ENCODE peak calls at places on chromosomes 6 and 20, in seven cellular contexts. W is psoas muscle; G is esophagus squamous epithelium; S is CD8-positive, alpha-beta T cell; I is fibroblast of lung; F is neural progenitor cell; R is stomach. V is an unnamed sample. For H3K4me1, the result is how much of the 10 kb centered on the place peaks cover.

GRCh38 chr6:53506872-53507271 is 38.0 kb downstream of the GCLC start:
- DNase-seq in W (no peak), G (no peak), S (no peak), I (no peak), F (no peak), R (no peak), V (no peak)

GRCh38 chr6:117920493-117920845 is 13.4 kb downstream of the SLC35F1 start:
- DNase-seq in W (no peak), G (no peak), S (no peak), I (no peak), F (no peak), R (no peak), V (no peak)

GRCh38 chr6:93417421-93417996 is 1.9 kb downstream of the EPHA7 start:
- DNase-seq in W (no peak), G (no peak), S (no peak), I (peak), F (no peak), R (no peak), V (no peak)

GRCh38 chr6:158544428-158544827 is 15.5 kb upstream of the TMEM181 start:
- DNase-seq in W (no peak), G (no peak), S (no peak), I (no peak), F (peak), R (no peak), V (no peak)

GRCh38 chr20:50919567-50919966 is 11.7 kb downstream of the ADNP start:
- DNase-seq in W (peak), G (no peak), S (no peak), I (peak), F (no peak), R (peak), V (no peak)

GRCh38 chr6:123306334-123306733 is 310.3 kb downstream of the CLVS2 start:
- DNase-seq in W (no peak), G (no peak), S (no peak), I (no peak), F (peak), R (no peak), V (no peak)

GRCh38 chr6:18565231-18565630 is 178.1 kb downstream of the RNF144B start:
- DNase-seq in W (no peak), G (no peak), S (no peak), I (no peak), F (no peak), R (no peak), V (no peak)

GRCh38 chr20:22617160-22617559 is 32.8 kb upstream of the FOXA2 start:
- DNase-seq in W (no peak), G (no peak), S (no peak), I (no peak), F (no peak), R (peak), V (peak)

GRCh38 chr6:142781124-142781523 is 163.9 kb downstream of the HIVEP2 start:
- DNase-seq in W (no peak), G (no peak), S (no peak), I (peak), F (no peak), R (no peak), V (no peak)

GRCh38 chr6:15533379-15534044 is 129.3 kb downstream of the DTNBP1 start:
- DNase-seq in W (no peak), G (no peak), S (no peak), I (peak), F (no peak), R (no peak), V (no peak)

GRCh38 chr20:10982692-10983091 is 308.9 kb upstream of the JAG1 start:
- DNase-seq in W (peak), G (no peak), S (no peak), I (peak), F (no peak), R (no peak), V (no peak)

GRCh38 chr6:10977231-10977968 is 66.7 kb downstream of the ELOVL2 start:
- DNase-seq in W (no peak), G (no peak), S (no peak), I (no peak), F (no peak), R (no peak), V (no peak)

GRCh38 chr20:63344151-63344470 is 17.0 kb downstream of the CHRNA4 start:
- DNase-seq in W (no peak), G (no peak), S (no peak), I (no peak), F (no peak), R (no peak), V (no peak)
- H3K27ac ChIP-seq in W (no peak), G (no peak), S (no peak), I (no peak), F (no peak), R (no peak), V (no peak)

DNA sequence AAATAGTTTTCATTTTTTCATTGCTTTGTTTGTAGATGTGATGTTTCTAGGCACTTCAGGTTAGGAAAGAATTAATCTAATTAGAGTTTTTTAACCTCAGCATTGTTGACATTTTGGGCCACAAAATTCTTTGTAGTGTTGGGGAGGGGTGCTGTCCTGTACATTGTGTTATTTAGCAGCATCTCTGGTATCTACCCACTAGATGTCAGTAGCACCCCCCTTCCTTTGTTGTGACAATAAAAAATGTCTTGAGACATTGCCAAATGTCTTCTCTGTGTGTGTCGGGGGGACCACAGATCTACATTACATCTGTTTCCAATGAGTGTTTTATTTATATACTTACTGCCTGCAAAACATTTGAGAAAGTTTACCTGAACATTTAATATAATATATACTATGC is 45.6 kb downstream of the EYA4 start:
- DNase-seq in W (no peak), G (no peak), S (no peak), I (peak), F (peak), R (no peak), V (no peak)
- TF ChIP-seq CTCF in W (no peak), G (no peak), S (no peak), I (peak), F (peak), R (no peak), V (peak)

GRCh38 chr6:13526718-13527668 is 39.6 kb upstream of the GFOD1 start:
- DNase-seq in W (peak), G (no peak), S (no peak), I (peak), F (no peak), R (no peak), V (no peak)
- H3K4me1 ChIP-seq in W (under half), G (under half), S (under half), I (under half), F (under half), R (under half), V (under half)

GRCh38 chr20:12241065-12241464 is 323.4 kb downstream of the BTBD3 start:
- DNase-seq in W (no peak), G (no peak), S (no peak), I (no peak), F (no peak), R (no peak), V (no peak)

GRCh38 chr20:12237772-12238171 is 320.1 kb downstream of the BTBD3 start:
- DNase-seq in W (no peak), G (no peak), S (no peak), I (no peak), F (no peak), R (no peak), V (no peak)

GRCh38 chr20:12243327-12243726 is 325.6 kb downstream of the BTBD3 start:
- DNase-seq in W (no peak), G (no peak), S (no peak), I (no peak), F (no peak), R (no peak), V (no peak)
- H3K27ac ChIP-seq in W (no peak), G (no peak), S (no peak), I (no peak), F (no peak), R (no peak), V (no peak)

GRCh38 chr6:166454692-166455515 is 72.2 kb upstream of the MPC1 start:
- DNase-seq in W (no peak), G (no peak), S (no peak), I (no peak), F (no peak), R (no peak), V (no peak)
- TF ChIP-seq CTCF in W (no peak), G (no peak), S (no peak), I (no peak), F (no peak), R (no peak), V (no peak)

DNA sequence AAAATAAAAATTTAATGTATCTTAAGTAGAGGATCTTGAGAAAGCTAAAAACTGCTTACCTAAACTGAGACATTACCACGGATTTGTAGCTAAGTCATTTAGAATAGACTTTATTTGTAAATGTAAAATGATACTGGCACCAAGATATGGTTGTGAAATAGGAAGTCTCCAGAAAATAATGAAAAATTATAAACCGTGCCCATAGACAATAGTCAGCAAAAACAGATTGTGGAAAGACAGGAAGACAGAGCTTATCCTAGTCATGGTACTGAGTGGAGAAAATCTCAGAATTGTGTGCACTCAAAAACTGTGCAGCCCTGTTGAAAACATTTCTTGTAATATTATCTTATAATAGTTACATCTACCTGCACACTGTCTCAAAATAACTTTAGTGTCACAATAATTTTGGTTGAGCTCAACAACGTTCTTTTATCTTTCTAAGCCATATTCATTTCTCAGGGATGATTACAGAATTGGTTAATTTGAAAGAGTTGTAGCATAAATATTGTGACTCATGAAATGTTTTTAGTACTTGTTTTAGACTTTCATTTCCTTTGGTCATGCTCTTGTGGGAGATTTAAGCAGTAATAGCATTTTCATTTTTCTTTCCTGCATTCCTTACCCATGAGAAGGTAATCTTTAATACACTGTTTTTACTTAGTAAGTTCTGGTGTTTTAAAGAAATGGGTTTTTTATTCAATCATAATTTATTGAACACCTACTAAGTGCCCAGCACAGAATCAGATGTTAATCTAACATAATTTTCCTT is 174.5 kb downstream of the SOX4 start:
- DNase-seq in W (no peak), G (no peak), S (no peak), I (peak), F (no peak), R (no peak), V (no peak)
- H3K4me1 ChIP-seq in W (under half), G (half or more), S (under half), I (under half), F (under half), R (under half), V (under half)

DNA sequence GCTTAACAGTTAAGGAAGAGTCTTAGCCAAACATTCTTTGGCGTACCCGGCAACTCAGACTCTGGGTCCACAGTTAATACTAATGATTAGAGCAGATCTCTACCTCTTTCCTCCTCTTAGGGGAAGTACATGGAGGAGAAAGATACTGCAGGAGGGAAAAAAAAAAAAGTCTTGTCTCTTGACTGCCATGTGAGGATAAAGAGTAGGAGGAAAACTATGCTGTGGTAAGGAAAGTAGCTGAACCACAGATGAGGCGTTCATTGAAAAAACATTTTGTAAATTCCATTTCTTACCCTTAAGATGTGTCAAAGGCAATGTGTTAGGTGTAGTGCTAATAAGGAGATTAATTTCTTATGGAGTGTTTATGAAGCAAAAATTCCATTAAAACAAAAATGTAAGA is 43.9 kb upstream of the MARCKS start:
- DNase-seq in W (no peak), G (no peak), S (no peak), I (peak), F (no peak), R (no peak), V (no peak)
- H3K27ac ChIP-seq in W (no peak), G (no peak), S (no peak), I (no peak), F (no peak), R (no peak), V (no peak)

GRCh38 chr6:127608554-127609270 is 31.7 kb downstream of the C6orf58 start:
- DNase-seq in W (no peak), G (no peak), S (no peak), I (no peak), F (no peak), R (no peak), V (no peak)

DNA sequence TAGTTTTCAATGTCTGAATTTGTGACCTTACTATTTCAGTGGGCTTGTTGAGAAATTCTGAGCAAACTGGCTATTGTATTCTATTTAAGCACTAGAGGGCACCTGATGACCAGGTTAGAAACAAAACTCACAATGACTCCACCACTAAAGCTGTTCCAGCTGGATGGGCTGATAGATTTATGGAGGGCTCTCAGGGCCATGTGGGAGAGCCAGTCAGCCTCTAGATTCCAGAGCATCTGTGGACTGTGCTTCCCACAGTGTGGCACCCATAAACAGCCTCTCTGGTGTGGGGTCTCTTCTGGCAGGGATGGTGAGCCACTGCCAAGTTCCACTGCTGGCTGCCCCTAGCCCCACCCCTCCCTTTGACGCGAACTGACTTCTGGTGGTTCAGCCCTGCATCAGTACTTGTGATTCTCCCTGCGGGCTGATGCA is 29.2 kb downstream of the C6orf58 start:
- DNase-seq in W (peak), G (no peak), S (no peak), I (peak), F (peak), R (no peak), V (no peak)
- TF ChIP-seq CTCF in W (no peak), G (no peak), S (peak), I (peak), F (peak), R (peak), V (peak)

GRCh38 chr20:8152847-8153246 is 20.8 kb downstream of the PLCB1 start:
- DNase-seq in W (no peak), G (no peak), S (no peak), I (no peak), F (no peak), R (no peak), V (no peak)
- H3K4me1 ChIP-seq in W (half or more), G (half or more), S (half or more), I (under half), F (under half), R (half or more), V (under half)

GRCh38 chr6:83430606-83431544 is at the start of gene ME1:
- DNase-seq in W (peak), G (no peak), S (peak), I (peak), F (peak), R (peak), V (peak)
- H3K27ac ChIP-seq in W (peak), G (peak), S (no peak), I (peak), F (no peak), R (peak), V (peak)